ENCODE peak calls at places on chromosome 3, in six cellular contexts. One of them, this sample, is unnamed.

GRCh38 chr3:127177226-127177625 is 15.7 kb upstream of the PRR23E start:
- DNase-seq in choroid plexus epithelial cell: peak
- DNase-seq in fibroblast of pulmonary artery: peak
- DNase-seq in cardiac muscle cell: peak
- DNase-seq in mammary epithelial cell: no peak
- DNase-seq in left ventricle myocardium inferior: no peak
- DNase-seq in this sample: peak

GRCh38 chr3:37993811-37994638 is 3.4 kb downstream of the VILL start:
- DNase-seq in choroid plexus epithelial cell: peak
- DNase-seq in fibroblast of pulmonary artery: peak
- DNase-seq in cardiac muscle cell: peak
- DNase-seq in mammary epithelial cell: no peak
- DNase-seq in left ventricle myocardium inferior: peak
- DNase-seq in this sample: peak

GRCh38 chr3:128145279-128145678 is 8.0 kb upstream of the EEFSEC start:
- DNase-seq in choroid plexus epithelial cell: no peak
- DNase-seq in fibroblast of pulmonary artery: no peak
- DNase-seq in cardiac muscle cell: no peak
- DNase-seq in mammary epithelial cell: no peak
- DNase-seq in left ventricle myocardium inferior: peak
- DNase-seq in this sample: no peak

GRCh38 chr3:128488995-128489859 is 3.8 kb downstream of the GATA2 start:
- DNase-seq in choroid plexus epithelial cell: no peak
- DNase-seq in fibroblast of pulmonary artery: peak
- DNase-seq in cardiac muscle cell: peak
- DNase-seq in mammary epithelial cell: no peak
- DNase-seq in left ventricle myocardium inferior: peak
- DNase-seq in this sample: peak

GRCh38 chr3:141184430-141184829 is 47.2 kb upstream of the PXYLP1 start:
- DNase-seq in choroid plexus epithelial cell: no peak
- DNase-seq in fibroblast of pulmonary artery: no peak
- DNase-seq in cardiac muscle cell: no peak
- DNase-seq in mammary epithelial cell: peak
- DNase-seq in left ventricle myocardium inferior: no peak
- DNase-seq in this sample: no peak

GRCh38 chr3:138082085-138082991 is 33.1 kb downstream of the DZIP1L start:
- DNase-seq in choroid plexus epithelial cell: peak
- DNase-seq in fibroblast of pulmonary artery: peak
- DNase-seq in cardiac muscle cell: peak
- DNase-seq in mammary epithelial cell: peak
- DNase-seq in left ventricle myocardium inferior: no peak
- DNase-seq in this sample: peak

GRCh38 chr3:134315286-134316106 is 58.8 kb downstream of the AMOTL2 start:
- DNase-seq in choroid plexus epithelial cell: peak
- DNase-seq in fibroblast of pulmonary artery: peak
- DNase-seq in cardiac muscle cell: peak
- DNase-seq in mammary epithelial cell: no peak
- DNase-seq in left ventricle myocardium inferior: peak
- DNase-seq in this sample: peak

GRCh38 chr3:14520967-14521366 is 19.2 kb downstream of the GRIP2 start:
- DNase-seq in choroid plexus epithelial cell: no peak
- DNase-seq in fibroblast of pulmonary artery: no peak
- DNase-seq in cardiac muscle cell: no peak
- DNase-seq in mammary epithelial cell: no peak
- DNase-seq in left ventricle myocardium inferior: no peak
- DNase-seq in this sample: no peak

GRCh38 chr3:166456291-166456690 is 619.1 kb upstream of the BCHE start:
- DNase-seq in choroid plexus epithelial cell: no peak
- DNase-seq in fibroblast of pulmonary artery: no peak
- DNase-seq in cardiac muscle cell: no peak
- DNase-seq in mammary epithelial cell: no peak
- DNase-seq in left ventricle myocardium inferior: no peak
- DNase-seq in this sample: no peak

GRCh38 chr3:67109651-67110204 is 111.6 kb downstream of the KBTBD8 start:
- DNase-seq in choroid plexus epithelial cell: peak
- DNase-seq in fibroblast of pulmonary artery: peak
- DNase-seq in cardiac muscle cell: peak
- DNase-seq in mammary epithelial cell: peak
- DNase-seq in left ventricle myocardium inferior: no peak
- DNase-seq in this sample: peak

DNA sequence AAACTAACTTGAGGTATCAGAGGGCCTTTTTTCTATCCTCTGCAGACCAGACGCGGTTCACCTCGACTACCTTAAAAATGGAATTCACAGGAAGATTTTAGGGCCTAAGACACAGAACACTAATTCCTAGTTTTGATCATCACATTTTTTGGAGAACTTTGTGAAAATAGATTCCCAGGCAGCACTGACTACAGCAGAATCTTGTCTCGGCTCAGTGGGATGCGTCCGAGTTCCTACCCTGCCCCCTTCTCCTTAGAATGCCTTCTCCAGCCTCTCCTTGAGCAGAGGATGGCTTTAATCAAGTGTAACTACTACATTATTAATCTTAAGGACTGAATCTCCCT is 393 bp upstream of the TERC start:
- DNase-seq in choroid plexus epithelial cell: no peak
- DNase-seq in fibroblast of pulmonary artery: no peak
- DNase-seq in cardiac muscle cell: no peak
- DNase-seq in mammary epithelial cell: no peak
- DNase-seq in left ventricle myocardium inferior: no peak
- DNase-seq in this sample: no peak
- H3K4me3 ChIP-seq in choroid plexus epithelial cell: peak
- H3K4me3 ChIP-seq in fibroblast of pulmonary artery: peak
- H3K4me3 ChIP-seq in cardiac muscle cell: no peak
- H3K4me3 ChIP-seq in mammary epithelial cell: no peak
- H3K4me3 ChIP-seq in left ventricle myocardium inferior: peak
- H3K4me3 ChIP-seq in this sample: peak

GRCh38 chr3:69999191-70000027 is at the start of gene SAMMSON:
- DNase-seq in choroid plexus epithelial cell: peak
- DNase-seq in fibroblast of pulmonary artery: peak
- DNase-seq in cardiac muscle cell: peak
- DNase-seq in mammary epithelial cell: no peak
- DNase-seq in left ventricle myocardium inferior: no peak
- DNase-seq in this sample: peak

GRCh38 chr3:70000028-70000410 is 486 bp downstream of the SAMMSON start:
- DNase-seq in choroid plexus epithelial cell: peak
- DNase-seq in fibroblast of pulmonary artery: no peak
- DNase-seq in cardiac muscle cell: no peak
- DNase-seq in mammary epithelial cell: no peak
- DNase-seq in left ventricle myocardium inferior: no peak
- DNase-seq in this sample: no peak

GRCh38 chr3:70000563-70001081 is 1.1 kb downstream of the SAMMSON start:
- DNase-seq in choroid plexus epithelial cell: peak
- DNase-seq in fibroblast of pulmonary artery: peak
- DNase-seq in cardiac muscle cell: peak
- DNase-seq in mammary epithelial cell: peak
- DNase-seq in left ventricle myocardium inferior: no peak
- DNase-seq in this sample: no peak

GRCh38 chr3:70006089-70006488 is 6.6 kb downstream of the SAMMSON start:
- DNase-seq in choroid plexus epithelial cell: peak
- DNase-seq in fibroblast of pulmonary artery: no peak
- DNase-seq in cardiac muscle cell: peak
- DNase-seq in mammary epithelial cell: no peak
- DNase-seq in left ventricle myocardium inferior: no peak
- DNase-seq in this sample: no peak

DNA sequence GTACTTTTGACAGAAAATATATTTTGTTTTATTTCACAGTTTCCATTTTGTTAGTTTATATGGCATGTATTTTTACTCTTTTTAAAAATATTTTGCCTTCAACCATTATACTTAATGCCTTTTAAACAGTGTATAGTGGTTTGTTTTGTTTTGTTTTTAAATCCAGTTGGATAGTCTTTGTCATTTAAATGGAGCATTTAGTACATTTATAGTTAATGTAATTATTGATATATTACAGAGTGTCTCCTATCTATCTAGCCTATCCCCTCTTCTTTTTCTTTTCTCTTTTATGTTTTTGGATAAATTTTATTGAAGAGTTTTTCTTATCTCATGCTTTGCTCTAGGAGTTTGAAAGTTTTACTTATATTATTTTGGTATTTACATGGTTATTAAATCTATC is 3.6 kb downstream of the SAMMSON start:
- DNase-seq in choroid plexus epithelial cell: no peak
- DNase-seq in fibroblast of pulmonary artery: no peak
- DNase-seq in cardiac muscle cell: no peak
- DNase-seq in mammary epithelial cell: no peak
- DNase-seq in left ventricle myocardium inferior: no peak
- DNase-seq in this sample: no peak
- TF ChIP-seq CTCF in choroid plexus epithelial cell: no peak
- TF ChIP-seq CTCF in fibroblast of pulmonary artery: no peak
- TF ChIP-seq CTCF in cardiac muscle cell: no peak
- TF ChIP-seq CTCF in mammary epithelial cell: no peak
- TF ChIP-seq CTCF in left ventricle myocardium inferior: no peak
- TF ChIP-seq CTCF in this sample: no peak

GRCh38 chr3:187293514-187293870 is 2.0 kb upstream of the MASP1 start:
- DNase-seq in choroid plexus epithelial cell: no peak
- DNase-seq in fibroblast of pulmonary artery: no peak
- DNase-seq in cardiac muscle cell: no peak
- DNase-seq in mammary epithelial cell: no peak
- DNase-seq in left ventricle myocardium inferior: no peak
- DNase-seq in this sample: no peak
- H3K4me3 ChIP-seq in choroid plexus epithelial cell: no peak
- H3K4me3 ChIP-seq in fibroblast of pulmonary artery: no peak
- H3K4me3 ChIP-seq in cardiac muscle cell: peak
- H3K4me3 ChIP-seq in mammary epithelial cell: no peak
- H3K4me3 ChIP-seq in left ventricle myocardium inferior: peak
- H3K4me3 ChIP-seq in this sample: no peak

GRCh38 chr3:151425640-151426336 is 35.1 kb downstream of the IGSF10 start:
- DNase-seq in choroid plexus epithelial cell: peak
- DNase-seq in fibroblast of pulmonary artery: no peak
- DNase-seq in cardiac muscle cell: no peak
- DNase-seq in mammary epithelial cell: no peak
- DNase-seq in left ventricle myocardium inferior: no peak
- DNase-seq in this sample: no peak
- TF ChIP-seq CTCF in choroid plexus epithelial cell: peak
- TF ChIP-seq CTCF in fibroblast of pulmonary artery: peak
- TF ChIP-seq CTCF in cardiac muscle cell: peak
- TF ChIP-seq CTCF in mammary epithelial cell: peak
- TF ChIP-seq CTCF in left ventricle myocardium inferior: no peak
- TF ChIP-seq CTCF in this sample: peak

GRCh38 chr3:32886911-32887310 is 64.5 kb upstream of the CCR4 start:
- DNase-seq in choroid plexus epithelial cell: no peak
- DNase-seq in fibroblast of pulmonary artery: no peak
- DNase-seq in cardiac muscle cell: no peak
- DNase-seq in mammary epithelial cell: no peak
- DNase-seq in left ventricle myocardium inferior: no peak
- DNase-seq in this sample: no peak
- H3K4me3 ChIP-seq in choroid plexus epithelial cell: no peak
- H3K4me3 ChIP-seq in fibroblast of pulmonary artery: no peak
- H3K4me3 ChIP-seq in cardiac muscle cell: no peak
- H3K4me3 ChIP-seq in mammary epithelial cell: no peak
- H3K4me3 ChIP-seq in left ventricle myocardium inferior: no peak
- H3K4me3 ChIP-seq in this sample: no peak

GRCh38 chr3:148880681-148881080 is 15.6 kb downstream of the CPA3 start:
- DNase-seq in choroid plexus epithelial cell: peak
- DNase-seq in fibroblast of pulmonary artery: no peak
- DNase-seq in cardiac muscle cell: no peak
- DNase-seq in mammary epithelial cell: no peak
- DNase-seq in left ventricle myocardium inferior: no peak
- DNase-seq in this sample: no peak
- TF ChIP-seq CTCF in choroid plexus epithelial cell: no peak
- TF ChIP-seq CTCF in fibroblast of pulmonary artery: no peak
- TF ChIP-seq CTCF in cardiac muscle cell: no peak
- TF ChIP-seq CTCF in mammary epithelial cell: no peak
- TF ChIP-seq CTCF in left ventricle myocardium inferior: no peak
- TF ChIP-seq CTCF in this sample: no peak